ENCODE peak calls at places on chromosomes 13 and 19, in ten cellular contexts. W is stimulated activated naive CD4-positive, alpha-beta T cell; Q is GDM1; P is nephron progenitor cell; M is PC-3; G is cardiac fibroblast; O is foreskin fibroblast; F is GM12865; A is germinal center; D is RPMI8226. T is an unnamed sample.

GRCh38 chr13:38888309-38888708 is 102.3 kb downstream of the STOML3 start:
- DNase-seq in O (peak; percentile 39), P (no peak), Q (no peak), W (no peak), M (peak; percentile 16), F (no peak), A (no peak), D (no peak), G (peak; percentile 37), T (no peak)

GRCh38 chr13:91185294-91185863 is 162.1 kb upstream of the MIR17HG start:
- DNase-seq in G (peak; percentile 6), Q (no peak), F (no peak), P (no peak), M (peak; percentile 54), A (no peak), D (no peak), W (no peak), O (no peak), T (no peak)

GRCh38 chr13:50365683-50366391 is 350.6 kb downstream of the KCNRG start:
- DNase-seq in A (no peak), F (peak; percentile 86), O (peak; percentile 43), Q (no peak), P (no peak), D (peak; percentile 86), W (no peak), M (peak; percentile 76), G (no peak), T (no peak)

GRCh38 chr19:58538257-58539168 is 5.4 kb upstream of the TRIM28 start:
- DNase-seq in A (no peak), O (no peak), D (peak; percentile 51), F (peak; percentile 19), P (peak; percentile 88), M (no peak), Q (peak; percentile 82), G (no peak), W (no peak), T (no peak)

GRCh38 chr19:10113964-10114650 is 2.6 kb downstream of the P2RY11 start:
- DNase-seq in O (no peak), A (no peak), G (no peak), F (peak; percentile 52), W (no peak), D (peak; percentile 18), Q (no peak), P (no peak), M (peak; percentile 11), T (peak; percentile 84)

GRCh38 chr13:28000567-28000966 is 12.1 kb upstream of the URAD start:
- DNase-seq in D (no peak), Q (no peak), W (no peak), F (no peak), P (no peak), M (no peak), G (no peak), A (no peak), O (no peak), T (no peak)

GRCh38 chr13:113973218-113974164 is at the start of gene C13orf46:
- DNase-seq in P (peak; percentile 26), W (no peak), O (no peak), G (no peak), Q (no peak), A (no peak), D (no peak), M (no peak), F (no peak), T (peak; percentile 67)

GRCh38 chr19:56069642-56070041 is 51.5 kb downstream of the ZNF787 start:
- DNase-seq in F (no peak), M (no peak), P (no peak), Q (no peak), D (peak; percentile 14), O (no peak), G (no peak), A (no peak), W (no peak), T (no peak)

GRCh38 chr13:92745233-92745632 is 481.4 kb upstream of the GPC6 start:
- DNase-seq in G (no peak), W (no peak), O (no peak), Q (no peak), D (no peak), F (no peak), M (peak; percentile 4), A (no peak), P (no peak), T (no peak)

GRCh38 chr13:52830946-52831345 is 17.5 kb downstream of the PCDH8 start:
- DNase-seq in P (no peak), F (no peak), D (no peak), W (no peak), A (no peak), M (peak; percentile 1), G (no peak), Q (no peak), O (no peak), T (no peak)

GRCh38 chr19:41871573-41872383 is 5.3 kb upstream of the CD79A start:
- DNase-seq in M (no peak), W (peak; percentile 13), O (no peak), D (peak; percentile 25), G (no peak), P (no peak), F (peak; percentile 93), A (peak; percentile 75), Q (peak; percentile 90), T (no peak)

GRCh38 chr13:20475927-20476691 is 49.5 kb downstream of the CRYL1 start:
- DNase-seq in G (no peak), Q (peak; percentile 77), M (no peak), A (peak; percentile 13), W (peak; percentile 50), D (peak; percentile 68), F (peak; percentile 84), P (no peak), O (no peak), T (no peak)

GRCh38 chr19:7013678-7014077 is 7.6 kb downstream of the MBD3L2B start:
- DNase-seq in D (peak; percentile 86), P (no peak), G (peak; percentile 60), O (no peak), M (peak; percentile 84), F (peak; percentile 62), W (no peak), Q (no peak), A (no peak), T (no peak)

GRCh38 chr13:46553886-46554855 is 1.2 kb downstream of the LRCH1 start:
- DNase-seq in P (peak; percentile 72), O (peak; percentile 88), F (peak; percentile 87), G (peak; percentile 88), M (peak; percentile 78), W (peak; percentile 63), Q (peak; percentile 72), A (peak; percentile 66), D (peak; percentile 64), T (peak; percentile 93)

GRCh38 chr19:12478234-12478941 is 6.2 kb downstream of the ZNF709 start:
- DNase-seq in F (no peak), D (peak; percentile 91), A (no peak), Q (no peak), G (no peak), M (no peak), P (no peak), O (no peak), W (no peak), T (no peak)

GRCh38 chr13:36369268-36370107 is 23.3 kb upstream of the SPART start:
- DNase-seq in G (no peak), W (no peak), M (no peak), O (peak; percentile 86), A (no peak), F (no peak), Q (no peak), D (no peak), P (no peak), T (no peak)

GRCh38 chr19:3094638-3095374 is 644 bp downstream of the GNA11 start:
- DNase-seq in W (no peak), Q (no peak), P (peak; percentile 46), G (peak; percentile 28), O (peak; percentile 55), A (no peak), F (peak; percentile 60), D (peak; percentile 67), M (no peak), T (no peak)

GRCh38 chr19:3098141-3098514 is 4.0 kb downstream of the GNA11 start:
- DNase-seq in D (no peak), O (no peak), A (no peak), F (no peak), Q (no peak), W (no peak), M (no peak), G (peak; percentile 59), P (no peak), T (no peak)